ENCODE peak calls at places on chromosomes 2 and 18, in eight cellular contexts. One of them, this sample, is unnamed.

GRCh38 chr2:172614932-172615331 is 59.0 kb downstream of the PDK1 start:
- DNase-seq in gastrocnemius medialis: no peak
- DNase-seq in body of pancreas: no peak
- DNase-seq in prostate gland: no peak
- DNase-seq in K562: no peak
- DNase-seq in stomach: no peak
- DNase-seq in upper lobe of left lung: no peak
- DNase-seq in IMR-90: no peak
- DNase-seq in this sample: no peak

GRCh38 chr2:221635949-221636348 is 63.8 kb upstream of the EPHA4 start:
- DNase-seq in K562: no peak
- DNase-seq in upper lobe of left lung: no peak
- DNase-seq in stomach: no peak
- DNase-seq in body of pancreas: peak
- DNase-seq in IMR-90: no peak
- DNase-seq in prostate gland: no peak
- DNase-seq in gastrocnemius medialis: no peak
- DNase-seq in this sample: no peak

GRCh38 chr2:43414586-43415125 is 181.2 kb downstream of the THADA start:
- DNase-seq in IMR-90: no peak
- DNase-seq in body of pancreas: no peak
- DNase-seq in stomach: no peak
- DNase-seq in K562: no peak
- DNase-seq in gastrocnemius medialis: no peak
- DNase-seq in upper lobe of left lung: no peak
- DNase-seq in prostate gland: no peak
- DNase-seq in this sample: no peak

GRCh38 chr2:166230024-166230723 is 102.4 kb upstream of the SCN1A start:
- DNase-seq in prostate gland: no peak
- DNase-seq in IMR-90: peak
- DNase-seq in stomach: no peak
- DNase-seq in body of pancreas: peak
- DNase-seq in upper lobe of left lung: no peak
- DNase-seq in gastrocnemius medialis: no peak
- DNase-seq in K562: no peak
- DNase-seq in this sample: no peak

GRCh38 chr18:64097497-64097896 is 51.4 kb downstream of the LINC00305 start:
- DNase-seq in stomach: no peak
- DNase-seq in body of pancreas: no peak
- DNase-seq in K562: no peak
- DNase-seq in gastrocnemius medialis: no peak
- DNase-seq in prostate gland: no peak
- DNase-seq in upper lobe of left lung: no peak
- DNase-seq in IMR-90: no peak
- DNase-seq in this sample: no peak

GRCh38 chr2:180017764-180018163 is 10.7 kb upstream of the CWC22 start:
- DNase-seq in upper lobe of left lung: no peak
- DNase-seq in body of pancreas: peak
- DNase-seq in stomach: peak
- DNase-seq in gastrocnemius medialis: peak
- DNase-seq in IMR-90: peak
- DNase-seq in prostate gland: no peak
- DNase-seq in K562: no peak
- DNase-seq in this sample: no peak

GRCh38 chr2:227377461-227378351 is 1.4 kb downstream of the TM4SF20 start:
- DNase-seq in K562: no peak
- DNase-seq in prostate gland: no peak
- DNase-seq in IMR-90: no peak
- DNase-seq in upper lobe of left lung: no peak
- DNase-seq in gastrocnemius medialis: no peak
- DNase-seq in body of pancreas: no peak
- DNase-seq in stomach: no peak
- DNase-seq in this sample: no peak

GRCh38 chr18:65498605-65499004 is 252.2 kb upstream of the CDH7 start:
- DNase-seq in K562: no peak
- DNase-seq in body of pancreas: no peak
- DNase-seq in upper lobe of left lung: no peak
- DNase-seq in stomach: no peak
- DNase-seq in prostate gland: no peak
- DNase-seq in gastrocnemius medialis: no peak
- DNase-seq in IMR-90: no peak
- DNase-seq in this sample: no peak

GRCh38 chr18:5747678-5748077 is 147.6 kb downstream of the TMEM200C start:
- DNase-seq in IMR-90: no peak
- DNase-seq in upper lobe of left lung: no peak
- DNase-seq in prostate gland: no peak
- DNase-seq in body of pancreas: peak
- DNase-seq in gastrocnemius medialis: no peak
- DNase-seq in K562: no peak
- DNase-seq in stomach: no peak
- DNase-seq in this sample: no peak

GRCh38 chr2:232761301-232761907 is 15.0 kb downstream of the KCNJ13 start:
- DNase-seq in IMR-90: peak
- DNase-seq in prostate gland: no peak
- DNase-seq in upper lobe of left lung: no peak
- DNase-seq in stomach: peak
- DNase-seq in K562: peak
- DNase-seq in body of pancreas: peak
- DNase-seq in gastrocnemius medialis: no peak
- DNase-seq in this sample: no peak

GRCh38 chr2:120470041-120470716 is 124.2 kb downstream of the INHBB start:
- DNase-seq in K562: no peak
- DNase-seq in gastrocnemius medialis: peak
- DNase-seq in upper lobe of left lung: peak
- DNase-seq in body of pancreas: peak
- DNase-seq in IMR-90: peak
- DNase-seq in prostate gland: peak
- DNase-seq in stomach: peak
- DNase-seq in this sample: peak

GRCh38 chr2:61814761-61815160 is 39.1 kb downstream of the FAM161A start:
- DNase-seq in prostate gland: no peak
- DNase-seq in stomach: no peak
- DNase-seq in IMR-90: no peak
- DNase-seq in K562: no peak
- DNase-seq in upper lobe of left lung: no peak
- DNase-seq in body of pancreas: no peak
- DNase-seq in gastrocnemius medialis: no peak
- DNase-seq in this sample: no peak

GRCh38 chr2:222753251-222753824 is 81.9 kb downstream of the MOGAT1 start:
- DNase-seq in IMR-90: peak
- DNase-seq in prostate gland: peak
- DNase-seq in upper lobe of left lung: no peak
- DNase-seq in gastrocnemius medialis: peak
- DNase-seq in K562: peak
- DNase-seq in stomach: no peak
- DNase-seq in body of pancreas: peak
- DNase-seq in this sample: no peak

GRCh38 chr18:7633171-7633570 is 66.1 kb downstream of the PTPRM start:
- DNase-seq in gastrocnemius medialis: no peak
- DNase-seq in prostate gland: no peak
- DNase-seq in stomach: no peak
- DNase-seq in IMR-90: no peak
- DNase-seq in body of pancreas: no peak
- DNase-seq in upper lobe of left lung: no peak
- DNase-seq in K562: no peak
- DNase-seq in this sample: no peak

GRCh38 chr2:48725696-48726494 is 29.6 kb downstream of the LHCGR start:
- DNase-seq in K562: peak
- DNase-seq in gastrocnemius medialis: no peak
- DNase-seq in prostate gland: no peak
- DNase-seq in IMR-90: no peak
- DNase-seq in upper lobe of left lung: no peak
- DNase-seq in stomach: no peak
- DNase-seq in body of pancreas: no peak
- DNase-seq in this sample: no peak

GRCh38 chr2:72745679-72746368 is 80.0 kb downstream of the EXOC6B start:
- DNase-seq in gastrocnemius medialis: no peak
- DNase-seq in stomach: no peak
- DNase-seq in prostate gland: peak
- DNase-seq in K562: peak
- DNase-seq in IMR-90: peak
- DNase-seq in body of pancreas: no peak
- DNase-seq in upper lobe of left lung: no peak
- DNase-seq in this sample: no peak

GRCh38 chr18:50836521-50836957 is 16.7 kb upstream of the MRO start:
- DNase-seq in gastrocnemius medialis: no peak
- DNase-seq in body of pancreas: no peak
- DNase-seq in prostate gland: no peak
- DNase-seq in stomach: no peak
- DNase-seq in IMR-90: peak
- DNase-seq in K562: no peak
- DNase-seq in upper lobe of left lung: no peak
- DNase-seq in this sample: no peak

DNA sequence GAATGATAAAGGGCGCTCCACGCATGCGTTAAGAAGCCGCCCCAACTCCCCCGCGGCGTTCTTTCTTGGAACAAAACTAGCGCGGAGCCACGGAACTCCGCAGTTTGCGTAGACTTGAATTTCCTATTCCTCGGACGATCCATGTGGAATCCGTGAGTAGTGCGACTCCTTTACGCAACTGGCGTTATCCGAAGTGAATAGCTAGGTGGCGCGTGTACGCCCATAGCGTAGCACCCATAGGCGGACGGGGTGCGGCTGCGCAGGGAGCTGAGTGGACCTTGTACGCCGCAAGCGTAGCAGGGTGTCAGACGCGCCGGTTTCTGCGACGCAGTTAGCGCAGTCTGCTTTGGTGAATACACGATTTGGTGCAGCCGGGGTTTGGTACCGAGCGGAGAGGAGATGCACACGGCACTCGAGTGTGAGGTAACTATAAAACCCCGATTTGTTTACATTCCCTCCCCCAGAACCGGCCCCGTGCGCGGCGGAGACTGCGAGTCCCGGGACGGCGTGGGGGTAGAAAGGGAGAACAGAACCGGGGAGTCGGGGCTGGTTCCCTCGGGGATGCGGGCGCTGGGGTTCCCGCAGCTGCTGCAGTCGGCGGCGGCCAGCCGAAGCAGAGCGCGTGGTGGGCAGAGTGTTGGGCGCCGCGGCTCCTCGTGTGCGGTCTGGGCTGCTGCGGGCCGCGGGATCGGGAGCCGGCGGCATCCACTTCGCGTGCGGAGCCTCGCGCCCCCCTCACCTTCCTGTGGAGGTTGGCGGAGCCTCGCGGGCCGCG is at the start of gene SLC39A10:
- DNase-seq in IMR-90: peak
- DNase-seq in body of pancreas: peak
- DNase-seq in stomach: peak
- DNase-seq in prostate gland: peak
- DNase-seq in gastrocnemius medialis: peak
- DNase-seq in K562: peak
- DNase-seq in upper lobe of left lung: peak
- DNase-seq in this sample: peak
- TF ChIP-seq POLR2A in IMR-90: peak
- TF ChIP-seq POLR2A in body of pancreas: peak
- TF ChIP-seq POLR2A in stomach: peak
- TF ChIP-seq POLR2A in prostate gland: peak
- TF ChIP-seq POLR2A in gastrocnemius medialis: peak
- TF ChIP-seq POLR2A in K562: peak
- TF ChIP-seq POLR2A in upper lobe of left lung: no peak
- TF ChIP-seq POLR2A in this sample: peak

DNA sequence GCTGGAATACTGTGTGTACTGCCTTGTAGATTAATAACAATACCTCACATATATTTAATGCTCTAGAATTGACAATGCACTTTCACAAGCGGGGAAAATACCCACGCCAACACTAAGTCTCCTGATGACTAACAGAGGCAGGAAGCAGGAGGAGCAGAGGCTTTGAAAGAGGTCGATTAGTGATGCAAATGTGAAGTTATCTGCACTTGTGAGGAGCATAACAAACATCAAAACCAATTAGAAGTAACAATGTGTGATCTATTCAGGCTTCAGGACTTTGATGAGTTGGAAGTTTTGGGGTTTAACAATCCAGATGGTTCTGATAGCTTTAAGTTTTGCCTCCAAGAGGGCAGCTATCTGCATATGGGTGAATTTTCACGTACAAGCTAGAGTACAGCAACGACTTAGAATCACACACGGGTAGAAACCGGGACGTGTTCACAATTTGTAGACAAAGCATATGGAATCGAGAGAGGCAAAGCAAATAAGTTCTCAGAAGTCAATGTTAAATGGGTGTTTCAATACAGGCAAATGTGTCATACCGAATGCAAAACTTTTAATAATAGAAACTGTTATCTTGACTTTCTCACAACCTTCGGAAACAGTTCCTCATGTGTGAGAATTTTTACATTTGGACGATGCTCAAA is 114.5 kb downstream of the METTL8 start:
- DNase-seq in IMR-90: peak
- DNase-seq in gastrocnemius medialis: no peak
- DNase-seq in upper lobe of left lung: no peak
- DNase-seq in K562: no peak
- DNase-seq in prostate gland: no peak
- DNase-seq in body of pancreas: no peak
- DNase-seq in stomach: no peak
- DNase-seq in this sample: no peak
- TF ChIP-seq POLR2A in IMR-90: no peak
- TF ChIP-seq POLR2A in gastrocnemius medialis: no peak
- TF ChIP-seq POLR2A in upper lobe of left lung: no peak
- TF ChIP-seq POLR2A in K562: no peak
- TF ChIP-seq POLR2A in prostate gland: no peak
- TF ChIP-seq POLR2A in body of pancreas: no peak
- TF ChIP-seq POLR2A in stomach: no peak
- TF ChIP-seq POLR2A in this sample: no peak

DNA sequence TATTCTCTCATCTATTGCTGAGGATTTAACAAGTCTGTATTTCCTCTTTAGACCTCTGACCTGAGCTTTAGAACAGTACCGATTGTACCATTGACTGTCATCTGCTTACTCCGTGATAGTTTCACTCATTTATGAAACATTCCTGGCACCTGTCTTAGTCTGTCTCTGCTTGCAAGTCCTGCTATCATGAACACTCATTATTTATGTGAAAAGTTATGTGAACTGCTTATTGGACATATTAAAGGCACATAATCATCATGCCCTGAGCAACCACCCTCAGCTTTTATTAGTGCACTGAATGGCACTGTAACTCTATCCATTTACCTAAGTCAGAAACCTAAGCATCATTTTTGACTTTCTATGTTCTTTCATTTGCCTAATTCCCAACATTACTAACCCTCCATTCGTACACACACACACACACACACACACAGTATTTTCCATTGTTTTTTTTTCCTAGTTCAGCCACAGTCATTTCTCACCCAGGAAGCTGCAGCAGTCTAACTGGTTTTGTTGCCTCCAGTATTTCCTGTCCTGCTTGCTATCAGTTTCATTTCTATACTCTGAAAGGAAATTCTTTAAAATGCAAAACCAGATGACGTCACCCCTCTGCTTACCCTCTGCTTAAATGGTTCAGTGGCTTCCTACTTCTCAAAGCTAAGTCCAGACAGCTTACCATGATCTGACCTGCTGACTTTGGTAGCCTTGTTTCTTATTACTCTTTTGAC is 146.1 kb downstream of the HAUS1 start:
- DNase-seq in body of pancreas: peak
- DNase-seq in gastrocnemius medialis: no peak
- DNase-seq in prostate gland: peak
- DNase-seq in K562: peak
- DNase-seq in stomach: peak
- DNase-seq in upper lobe of left lung: no peak
- DNase-seq in IMR-90: peak
- DNase-seq in this sample: peak
- TF ChIP-seq POLR2A in body of pancreas: no peak
- TF ChIP-seq POLR2A in gastrocnemius medialis: no peak
- TF ChIP-seq POLR2A in prostate gland: no peak
- TF ChIP-seq POLR2A in K562: no peak
- TF ChIP-seq POLR2A in stomach: no peak
- TF ChIP-seq POLR2A in upper lobe of left lung: no peak
- TF ChIP-seq POLR2A in IMR-90: no peak
- TF ChIP-seq POLR2A in this sample: no peak

GRCh38 chr2:159971365-159972122 is 90.9 kb downstream of the PLA2R1 start:
- DNase-seq in gastrocnemius medialis: no peak
- DNase-seq in prostate gland: no peak
- DNase-seq in upper lobe of left lung: no peak
- DNase-seq in body of pancreas: no peak
- DNase-seq in K562: no peak
- DNase-seq in IMR-90: no peak
- DNase-seq in stomach: no peak
- DNase-seq in this sample: no peak
- TF ChIP-seq POLR2A in gastrocnemius medialis: no peak
- TF ChIP-seq POLR2A in prostate gland: no peak
- TF ChIP-seq POLR2A in upper lobe of left lung: no peak
- TF ChIP-seq POLR2A in body of pancreas: no peak
- TF ChIP-seq POLR2A in K562: no peak
- TF ChIP-seq POLR2A in IMR-90: no peak
- TF ChIP-seq POLR2A in stomach: no peak
- TF ChIP-seq POLR2A in this sample: no peak